ENCODE peak calls at places on chromosomes 4 and X, in ten cellular contexts. One of them, this sample, is unnamed.

GRCh38 chr4:89299153-89299789 is 8.3 kb downstream of the GPRIN3 start:
- DNase-seq in IMR-90: no peak
- DNase-seq in ascending aorta: no peak
- DNase-seq in CD4-positive, alpha-beta T cell: no peak
- DNase-seq in dorsolateral prefrontal cortex: no peak
- DNase-seq in tibial artery: no peak
- DNase-seq in tibial nerve: no peak
- DNase-seq in upper lobe of right lung: no peak
- DNase-seq in heart left ventricle: no peak
- DNase-seq in GM10248: no peak
- DNase-seq in this sample: no peak

GRCh38 chrX:108763559-108763958 is 27.2 kb upstream of the IRS4 start:
- DNase-seq in IMR-90: no peak
- DNase-seq in ascending aorta: no peak
- DNase-seq in CD4-positive, alpha-beta T cell: no peak
- DNase-seq in dorsolateral prefrontal cortex: no peak
- DNase-seq in tibial artery: no peak
- DNase-seq in tibial nerve: no peak
- DNase-seq in upper lobe of right lung: no peak
- DNase-seq in heart left ventricle: no peak
- DNase-seq in GM10248: no peak
- DNase-seq in this sample: no peak

GRCh38 chr4:138749303-138749702 is 266.3 kb upstream of the NOCT start:
- DNase-seq in IMR-90: peak
- DNase-seq in ascending aorta: no peak
- DNase-seq in CD4-positive, alpha-beta T cell: no peak
- DNase-seq in dorsolateral prefrontal cortex: no peak
- DNase-seq in tibial artery: no peak
- DNase-seq in tibial nerve: no peak
- DNase-seq in upper lobe of right lung: no peak
- DNase-seq in heart left ventricle: no peak
- DNase-seq in GM10248: no peak
- DNase-seq in this sample: no peak

GRCh38 chrX:27924261-27924660 is 57.0 kb downstream of the DCAF8L1 start:
- DNase-seq in IMR-90: peak
- DNase-seq in ascending aorta: no peak
- DNase-seq in CD4-positive, alpha-beta T cell: no peak
- DNase-seq in dorsolateral prefrontal cortex: no peak
- DNase-seq in tibial artery: no peak
- DNase-seq in tibial nerve: no peak
- DNase-seq in upper lobe of right lung: no peak
- DNase-seq in heart left ventricle: no peak
- DNase-seq in GM10248: no peak
- DNase-seq in this sample: no peak

GRCh38 chrX:9530848-9531274 is 66.0 kb downstream of the TBL1X start:
- DNase-seq in IMR-90: peak
- DNase-seq in ascending aorta: peak
- DNase-seq in CD4-positive, alpha-beta T cell: peak
- DNase-seq in dorsolateral prefrontal cortex: no peak
- DNase-seq in tibial artery: peak
- DNase-seq in tibial nerve: peak
- DNase-seq in upper lobe of right lung: peak
- DNase-seq in heart left ventricle: peak
- DNase-seq in GM10248: peak
- DNase-seq in this sample: peak

GRCh38 chr4:130753926-130754325 is 1658.0 kb downstream of the C4orf33 start:
- DNase-seq in IMR-90: no peak
- DNase-seq in ascending aorta: no peak
- DNase-seq in CD4-positive, alpha-beta T cell: no peak
- DNase-seq in dorsolateral prefrontal cortex: no peak
- DNase-seq in tibial artery: no peak
- DNase-seq in tibial nerve: no peak
- DNase-seq in upper lobe of right lung: no peak
- DNase-seq in heart left ventricle: no peak
- DNase-seq in GM10248: no peak
- DNase-seq in this sample: no peak

GRCh38 chrX:131477498-131477897 is 66.4 kb upstream of the OR13H1 start:
- DNase-seq in IMR-90: no peak
- DNase-seq in ascending aorta: no peak
- DNase-seq in CD4-positive, alpha-beta T cell: no peak
- DNase-seq in dorsolateral prefrontal cortex: no peak
- DNase-seq in tibial artery: no peak
- DNase-seq in tibial nerve: no peak
- DNase-seq in upper lobe of right lung: no peak
- DNase-seq in heart left ventricle: no peak
- DNase-seq in GM10248: no peak
- DNase-seq in this sample: no peak

GRCh38 chr4:54322817-54323417 is 93.8 kb downstream of the PDGFRA start:
- DNase-seq in IMR-90: peak
- DNase-seq in ascending aorta: peak
- DNase-seq in CD4-positive, alpha-beta T cell: peak
- DNase-seq in dorsolateral prefrontal cortex: peak
- DNase-seq in tibial artery: peak
- DNase-seq in tibial nerve: peak
- DNase-seq in upper lobe of right lung: peak
- DNase-seq in heart left ventricle: peak
- DNase-seq in GM10248: peak
- DNase-seq in this sample: peak

GRCh38 chrX:77962068-77962902 is 7.2 kb downstream of the PGAM4 start:
- DNase-seq in IMR-90: peak
- DNase-seq in ascending aorta: no peak
- DNase-seq in CD4-positive, alpha-beta T cell: no peak
- DNase-seq in dorsolateral prefrontal cortex: no peak
- DNase-seq in tibial artery: no peak
- DNase-seq in tibial nerve: no peak
- DNase-seq in upper lobe of right lung: no peak
- DNase-seq in heart left ventricle: no peak
- DNase-seq in GM10248: no peak
- DNase-seq in this sample: no peak

GRCh38 chr4:162852642-162853041 is 314.0 kb downstream of the NAF1 start:
- DNase-seq in IMR-90: no peak
- DNase-seq in ascending aorta: no peak
- DNase-seq in CD4-positive, alpha-beta T cell: no peak
- DNase-seq in dorsolateral prefrontal cortex: no peak
- DNase-seq in tibial artery: no peak
- DNase-seq in tibial nerve: no peak
- DNase-seq in upper lobe of right lung: no peak
- DNase-seq in heart left ventricle: no peak
- DNase-seq in GM10248: no peak
- DNase-seq in this sample: no peak
- TF ChIP-seq CTCF in IMR-90: no peak
- TF ChIP-seq CTCF in ascending aorta: no peak
- TF ChIP-seq CTCF in CD4-positive, alpha-beta T cell: no peak
- TF ChIP-seq CTCF in dorsolateral prefrontal cortex: no peak
- TF ChIP-seq CTCF in tibial artery: no peak
- TF ChIP-seq CTCF in tibial nerve: no peak
- TF ChIP-seq CTCF in upper lobe of right lung: no peak
- TF ChIP-seq CTCF in heart left ventricle: no peak
- TF ChIP-seq CTCF in GM10248: no peak
- TF ChIP-seq CTCF in this sample: no peak

GRCh38 chrX:48473718-48473990 is 2.3 kb upstream of the FTSJ1 start:
- DNase-seq in IMR-90: no peak
- DNase-seq in ascending aorta: no peak
- DNase-seq in CD4-positive, alpha-beta T cell: no peak
- DNase-seq in dorsolateral prefrontal cortex: no peak
- DNase-seq in tibial artery: no peak
- DNase-seq in tibial nerve: no peak
- DNase-seq in upper lobe of right lung: no peak
- DNase-seq in heart left ventricle: no peak
- DNase-seq in GM10248: no peak
- DNase-seq in this sample: no peak

GRCh38 chrX:48475295-48475694 is 704 bp upstream of the FTSJ1 start:
- DNase-seq in IMR-90: no peak
- DNase-seq in ascending aorta: no peak
- DNase-seq in CD4-positive, alpha-beta T cell: no peak
- DNase-seq in dorsolateral prefrontal cortex: no peak
- DNase-seq in tibial artery: no peak
- DNase-seq in tibial nerve: no peak
- DNase-seq in upper lobe of right lung: no peak
- DNase-seq in heart left ventricle: no peak
- DNase-seq in GM10248: no peak
- DNase-seq in this sample: no peak

GRCh38 chrX:48472851-48473717 is 2.9 kb upstream of the FTSJ1 start:
- DNase-seq in IMR-90: no peak
- DNase-seq in ascending aorta: no peak
- DNase-seq in CD4-positive, alpha-beta T cell: no peak
- DNase-seq in dorsolateral prefrontal cortex: no peak
- DNase-seq in tibial artery: no peak
- DNase-seq in tibial nerve: no peak
- DNase-seq in upper lobe of right lung: no peak
- DNase-seq in heart left ventricle: no peak
- DNase-seq in GM10248: no peak
- DNase-seq in this sample: no peak

GRCh38 chrX:48474581-48474980 is 1.4 kb upstream of the FTSJ1 start:
- DNase-seq in IMR-90: no peak
- DNase-seq in ascending aorta: no peak
- DNase-seq in CD4-positive, alpha-beta T cell: no peak
- DNase-seq in dorsolateral prefrontal cortex: no peak
- DNase-seq in tibial artery: no peak
- DNase-seq in tibial nerve: no peak
- DNase-seq in upper lobe of right lung: no peak
- DNase-seq in heart left ventricle: no peak
- DNase-seq in GM10248: no peak
- DNase-seq in this sample: no peak

DNA sequence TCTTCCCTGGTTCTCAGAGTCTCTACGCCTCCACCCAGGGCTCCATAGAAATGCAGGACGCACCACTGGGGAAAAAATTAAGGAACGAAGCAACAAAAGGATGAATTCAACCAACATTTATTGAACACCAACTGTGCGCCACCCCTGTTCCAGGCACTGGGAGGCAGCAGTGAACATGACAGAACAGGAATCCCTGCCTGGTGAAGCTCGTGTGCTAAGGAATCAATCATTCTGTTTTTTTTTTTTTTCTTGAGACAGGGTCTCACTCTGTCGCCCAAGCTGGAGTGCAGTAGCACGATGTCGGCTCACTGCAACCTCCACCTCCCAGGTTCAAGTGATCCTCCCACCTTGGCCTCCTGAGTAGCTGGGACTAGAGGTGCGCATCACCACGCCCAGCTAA is 1.9 kb upstream of the FTSJ1 start:
- DNase-seq in IMR-90: no peak
- DNase-seq in ascending aorta: no peak
- DNase-seq in CD4-positive, alpha-beta T cell: no peak
- DNase-seq in dorsolateral prefrontal cortex: no peak
- DNase-seq in tibial artery: no peak
- DNase-seq in tibial nerve: no peak
- DNase-seq in upper lobe of right lung: no peak
- DNase-seq in heart left ventricle: no peak
- DNase-seq in GM10248: no peak
- DNase-seq in this sample: no peak
- TF ChIP-seq CTCF in IMR-90: peak
- TF ChIP-seq CTCF in ascending aorta: no peak
- TF ChIP-seq CTCF in CD4-positive, alpha-beta T cell: no peak
- TF ChIP-seq CTCF in dorsolateral prefrontal cortex: no peak
- TF ChIP-seq CTCF in tibial artery: no peak
- TF ChIP-seq CTCF in tibial nerve: no peak
- TF ChIP-seq CTCF in upper lobe of right lung: no peak
- TF ChIP-seq CTCF in heart left ventricle: no peak
- TF ChIP-seq CTCF in GM10248: peak
- TF ChIP-seq CTCF in this sample: no peak

GRCh38 chrX:40550069-40550468 is 30.7 kb upstream of the ATP6AP2 start:
- DNase-seq in IMR-90: no peak
- DNase-seq in ascending aorta: no peak
- DNase-seq in CD4-positive, alpha-beta T cell: no peak
- DNase-seq in dorsolateral prefrontal cortex: no peak
- DNase-seq in tibial artery: no peak
- DNase-seq in tibial nerve: no peak
- DNase-seq in upper lobe of right lung: no peak
- DNase-seq in heart left ventricle: no peak
- DNase-seq in GM10248: no peak
- DNase-seq in this sample: no peak

GRCh38 chrX:40558590-40558989 is 22.2 kb upstream of the ATP6AP2 start:
- DNase-seq in IMR-90: no peak
- DNase-seq in ascending aorta: no peak
- DNase-seq in CD4-positive, alpha-beta T cell: no peak
- DNase-seq in dorsolateral prefrontal cortex: no peak
- DNase-seq in tibial artery: no peak
- DNase-seq in tibial nerve: no peak
- DNase-seq in upper lobe of right lung: no peak
- DNase-seq in heart left ventricle: no peak
- DNase-seq in GM10248: no peak
- DNase-seq in this sample: no peak

GRCh38 chrX:40546870-40547269 is 33.9 kb upstream of the ATP6AP2 start:
- DNase-seq in IMR-90: no peak
- DNase-seq in ascending aorta: no peak
- DNase-seq in CD4-positive, alpha-beta T cell: no peak
- DNase-seq in dorsolateral prefrontal cortex: no peak
- DNase-seq in tibial artery: no peak
- DNase-seq in tibial nerve: no peak
- DNase-seq in upper lobe of right lung: no peak
- DNase-seq in heart left ventricle: no peak
- DNase-seq in GM10248: no peak
- DNase-seq in this sample: no peak

GRCh38 chrX:40552768-40553167 is 28.0 kb upstream of the ATP6AP2 start:
- DNase-seq in IMR-90: peak
- DNase-seq in ascending aorta: no peak
- DNase-seq in CD4-positive, alpha-beta T cell: no peak
- DNase-seq in dorsolateral prefrontal cortex: no peak
- DNase-seq in tibial artery: no peak
- DNase-seq in tibial nerve: no peak
- DNase-seq in upper lobe of right lung: no peak
- DNase-seq in heart left ventricle: no peak
- DNase-seq in GM10248: no peak
- DNase-seq in this sample: no peak
- TF ChIP-seq CTCF in IMR-90: peak
- TF ChIP-seq CTCF in ascending aorta: no peak
- TF ChIP-seq CTCF in CD4-positive, alpha-beta T cell: no peak
- TF ChIP-seq CTCF in dorsolateral prefrontal cortex: peak
- TF ChIP-seq CTCF in tibial artery: no peak
- TF ChIP-seq CTCF in tibial nerve: no peak
- TF ChIP-seq CTCF in upper lobe of right lung: no peak
- TF ChIP-seq CTCF in heart left ventricle: no peak
- TF ChIP-seq CTCF in GM10248: no peak
- TF ChIP-seq CTCF in this sample: no peak

GRCh38 chr4:79134767-79135166 is 191.1 kb downstream of the NAA11 start:
- DNase-seq in IMR-90: no peak
- DNase-seq in ascending aorta: no peak
- DNase-seq in CD4-positive, alpha-beta T cell: no peak
- DNase-seq in dorsolateral prefrontal cortex: no peak
- DNase-seq in tibial artery: no peak
- DNase-seq in tibial nerve: no peak
- DNase-seq in upper lobe of right lung: no peak
- DNase-seq in heart left ventricle: no peak
- DNase-seq in GM10248: no peak
- DNase-seq in this sample: no peak
- TF ChIP-seq CTCF in IMR-90: no peak
- TF ChIP-seq CTCF in ascending aorta: no peak
- TF ChIP-seq CTCF in CD4-positive, alpha-beta T cell: no peak
- TF ChIP-seq CTCF in dorsolateral prefrontal cortex: no peak
- TF ChIP-seq CTCF in tibial artery: no peak
- TF ChIP-seq CTCF in tibial nerve: no peak
- TF ChIP-seq CTCF in upper lobe of right lung: no peak
- TF ChIP-seq CTCF in heart left ventricle: no peak
- TF ChIP-seq CTCF in GM10248: no peak
- TF ChIP-seq CTCF in this sample: no peak

DNA sequence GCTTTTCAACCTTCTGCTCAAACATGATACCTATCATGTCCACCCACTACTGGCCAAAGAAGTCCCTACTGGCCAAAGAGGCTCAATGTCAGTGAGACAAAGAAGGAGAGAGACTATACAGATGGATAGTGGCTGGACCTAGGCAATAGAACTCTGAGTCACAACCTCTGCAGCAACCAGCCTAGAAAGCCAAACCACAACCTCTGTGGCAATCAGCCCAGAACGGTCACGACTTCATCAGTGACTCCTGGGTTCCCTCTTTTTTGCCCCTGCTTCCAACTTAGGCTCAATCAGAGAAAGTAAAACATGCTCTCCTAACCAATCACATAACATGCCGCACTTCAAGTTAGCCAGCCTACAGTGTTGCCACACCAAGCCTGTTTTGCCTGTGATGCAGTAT is 203.5 kb downstream of the ANAPC10 start:
- DNase-seq in IMR-90: peak
- DNase-seq in ascending aorta: peak
- DNase-seq in CD4-positive, alpha-beta T cell: no peak
- DNase-seq in dorsolateral prefrontal cortex: no peak
- DNase-seq in tibial artery: peak
- DNase-seq in tibial nerve: peak
- DNase-seq in upper lobe of right lung: no peak
- DNase-seq in heart left ventricle: peak
- DNase-seq in GM10248: no peak
- DNase-seq in this sample: peak
- TF ChIP-seq CTCF in IMR-90: no peak
- TF ChIP-seq CTCF in ascending aorta: no peak
- TF ChIP-seq CTCF in CD4-positive, alpha-beta T cell: no peak
- TF ChIP-seq CTCF in dorsolateral prefrontal cortex: no peak
- TF ChIP-seq CTCF in tibial artery: no peak
- TF ChIP-seq CTCF in tibial nerve: no peak
- TF ChIP-seq CTCF in upper lobe of right lung: no peak
- TF ChIP-seq CTCF in heart left ventricle: no peak
- TF ChIP-seq CTCF in GM10248: no peak
- TF ChIP-seq CTCF in this sample: no peak

This sample was measured in psoas muscle.